ENCODE peak calls at places on chromosomes 16 and 17, in six cellular contexts. One of them, this sample, is unnamed.
A peak's percentile ranks its signal among the peaks of the same experiment; 100 is the strongest.

GRCh38 chr17:76538281-76538931 is 897 bp upstream of the CYGB start:
- DNase-seq in BE2C: no peak
- DNase-seq in iPS DF 6.9: no peak
- DNase-seq in CD8-positive, alpha-beta memory T cell: no peak
- DNase-seq in upper lobe of left lung: no peak
- DNase-seq in tibial artery: peak; percentile 63
- DNase-seq in this sample: peak; percentile 68

GRCh38 chr17:76304226-76305134 is 3.6 kb downstream of the QRICH2 start:
- DNase-seq in BE2C: no peak
- DNase-seq in iPS DF 6.9: no peak
- DNase-seq in CD8-positive, alpha-beta memory T cell: no peak
- DNase-seq in upper lobe of left lung: no peak
- DNase-seq in tibial artery: no peak
- DNase-seq in this sample: no peak

GRCh38 chr16:56667581-56668571 is at the start of gene MT1G:
- DNase-seq in BE2C: peak; percentile 29
- DNase-seq in iPS DF 6.9: no peak
- DNase-seq in CD8-positive, alpha-beta memory T cell: no peak
- DNase-seq in upper lobe of left lung: peak; percentile 40
- DNase-seq in tibial artery: peak; percentile 76
- DNase-seq in this sample: peak; percentile 56

GRCh38 chr16:72108353-72109102 is 14.9 kb downstream of the DHX38 start:
- DNase-seq in BE2C: no peak
- DNase-seq in iPS DF 6.9: no peak
- DNase-seq in CD8-positive, alpha-beta memory T cell: no peak
- DNase-seq in upper lobe of left lung: no peak
- DNase-seq in tibial artery: no peak
- DNase-seq in this sample: no peak

GRCh38 chr16:24013733-24014645 is 178.2 kb downstream of the PRKCB start:
- DNase-seq in BE2C: peak; percentile 11
- DNase-seq in iPS DF 6.9: no peak
- DNase-seq in CD8-positive, alpha-beta memory T cell: peak; percentile 85
- DNase-seq in upper lobe of left lung: peak; percentile 22
- DNase-seq in tibial artery: no peak
- DNase-seq in this sample: no peak

GRCh38 chr17:40341808-40342574 is 22.5 kb downstream of the GJD3 start:
- DNase-seq in BE2C: peak; percentile 81
- DNase-seq in iPS DF 6.9: no peak
- DNase-seq in CD8-positive, alpha-beta memory T cell: no peak
- DNase-seq in upper lobe of left lung: peak; percentile 84
- DNase-seq in tibial artery: peak; percentile 89
- DNase-seq in this sample: peak; percentile 88

GRCh38 chr16:16108759-16109158 is 114.5 kb downstream of the ABCC6 start:
- DNase-seq in BE2C: no peak
- DNase-seq in iPS DF 6.9: no peak
- DNase-seq in CD8-positive, alpha-beta memory T cell: no peak
- DNase-seq in upper lobe of left lung: no peak
- DNase-seq in tibial artery: no peak
- DNase-seq in this sample: no peak

GRCh38 chr16:56350491-56351405 is 74.6 kb downstream of the AMFR start:
- DNase-seq in BE2C: peak; percentile 10
- DNase-seq in iPS DF 6.9: no peak
- DNase-seq in CD8-positive, alpha-beta memory T cell: no peak
- DNase-seq in upper lobe of left lung: no peak
- DNase-seq in tibial artery: peak; percentile 56
- DNase-seq in this sample: peak; percentile 50

GRCh38 chr16:66858740-66859396 is 14.7 kb downstream of the CA7 start:
- DNase-seq in BE2C: peak; percentile 64
- DNase-seq in iPS DF 6.9: no peak
- DNase-seq in CD8-positive, alpha-beta memory T cell: no peak
- DNase-seq in upper lobe of left lung: peak; percentile 85
- DNase-seq in tibial artery: no peak
- DNase-seq in this sample: peak; percentile 86

GRCh38 chr17:75927286-75927922 is 13.4 kb downstream of the FBF1 start:
- DNase-seq in BE2C: peak; percentile 46
- DNase-seq in iPS DF 6.9: no peak
- DNase-seq in CD8-positive, alpha-beta memory T cell: no peak
- DNase-seq in upper lobe of left lung: peak; percentile 64
- DNase-seq in tibial artery: no peak
- DNase-seq in this sample: no peak

GRCh38 chr16:66266436-66267286 is 99.8 kb upstream of the CDH5 start:
- DNase-seq in BE2C: no peak
- DNase-seq in iPS DF 6.9: no peak
- DNase-seq in CD8-positive, alpha-beta memory T cell: no peak
- DNase-seq in upper lobe of left lung: no peak
- DNase-seq in tibial artery: peak; percentile 76
- DNase-seq in this sample: peak; percentile 74

GRCh38 chr17:75753514-75754377 is 11.2 kb downstream of the GALK1 start:
- DNase-seq in BE2C: peak; percentile 83
- DNase-seq in iPS DF 6.9: no peak
- DNase-seq in CD8-positive, alpha-beta memory T cell: peak; percentile 79
- DNase-seq in upper lobe of left lung: peak; percentile 77
- DNase-seq in tibial artery: peak; percentile 83
- DNase-seq in this sample: peak; percentile 81

GRCh38 chr17:65231662-65232335 is 94.6 kb downstream of the RGS9 start:
- DNase-seq in BE2C: peak; percentile 71
- DNase-seq in iPS DF 6.9: peak; percentile 63
- DNase-seq in CD8-positive, alpha-beta memory T cell: peak; percentile 16
- DNase-seq in upper lobe of left lung: peak; percentile 64
- DNase-seq in tibial artery: no peak
- DNase-seq in this sample: no peak

GRCh38 chr17:14301279-14301760 is 439 bp downstream of the HS3ST3B1 start:
- DNase-seq in BE2C: no peak
- DNase-seq in iPS DF 6.9: no peak
- DNase-seq in CD8-positive, alpha-beta memory T cell: peak; percentile 61
- DNase-seq in upper lobe of left lung: no peak
- DNase-seq in tibial artery: no peak
- DNase-seq in this sample: no peak

DNA sequence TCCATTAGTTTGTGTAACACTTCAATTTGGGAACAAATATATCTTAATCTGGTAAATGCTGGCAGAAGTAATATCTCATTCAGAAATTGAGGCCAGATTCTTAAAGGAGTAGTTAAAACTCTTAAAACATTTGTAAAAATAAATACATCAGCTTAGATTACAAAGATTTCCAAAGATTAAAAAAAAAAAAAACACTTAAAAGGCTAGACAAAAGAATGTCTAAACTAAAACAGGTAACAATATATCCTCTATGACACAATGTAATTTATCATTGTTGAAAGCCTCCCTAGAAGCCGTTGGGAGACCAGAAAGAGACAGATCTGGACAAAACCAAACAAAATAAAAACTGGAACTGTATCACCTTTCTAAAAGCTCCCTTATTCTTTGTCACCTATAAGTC is 3.5 kb downstream of the GPATCH8 start:
- DNase-seq in BE2C: no peak
- DNase-seq in iPS DF 6.9: no peak
- DNase-seq in CD8-positive, alpha-beta memory T cell: no peak
- DNase-seq in upper lobe of left lung: no peak
- DNase-seq in tibial artery: no peak
- DNase-seq in this sample: no peak
- H3K4me3 ChIP-seq in BE2C: no peak overlapping the region
- H3K4me3 ChIP-seq in iPS DF 6.9: no peak overlapping the region
- H3K4me3 ChIP-seq in CD8-positive, alpha-beta memory T cell: no peak overlapping the region
- H3K4me3 ChIP-seq in upper lobe of left lung: no peak overlapping the region
- H3K4me3 ChIP-seq in tibial artery: no peak overlapping the region
- H3K4me3 ChIP-seq in this sample: no peak overlapping the region

DNA sequence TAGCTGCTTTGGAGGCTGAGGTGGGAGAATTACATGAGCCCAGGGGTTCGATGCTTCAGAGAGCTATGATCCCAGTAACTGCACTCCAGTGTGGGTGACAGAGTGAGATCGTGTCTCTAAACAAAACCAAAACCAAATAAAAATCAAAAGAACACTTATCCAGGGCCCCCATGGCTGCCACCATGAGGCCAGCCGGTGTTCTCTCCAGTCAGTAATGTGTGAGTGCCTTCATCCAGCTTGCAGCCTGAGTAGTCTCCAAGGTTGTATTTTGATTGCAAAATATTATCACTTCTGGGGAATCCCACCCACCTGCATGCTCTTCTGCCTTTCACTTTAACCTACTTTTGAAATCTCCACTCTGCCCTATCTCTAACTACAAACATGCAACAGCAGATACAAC is 221.0 kb upstream of the WSB1 start:
- DNase-seq in BE2C: no peak
- DNase-seq in iPS DF 6.9: no peak
- DNase-seq in CD8-positive, alpha-beta memory T cell: no peak
- DNase-seq in upper lobe of left lung: no peak
- DNase-seq in tibial artery: no peak
- DNase-seq in this sample: no peak
- H3K9me3 ChIP-seq in BE2C: no peaks in the 10 kb centered on the region
- H3K9me3 ChIP-seq in iPS DF 6.9: peaks cover 11% of the 10 kb centered on the region
- H3K9me3 ChIP-seq in CD8-positive, alpha-beta memory T cell: no peaks in the 10 kb centered on the region
- H3K9me3 ChIP-seq in upper lobe of left lung: no peaks in the 10 kb centered on the region
- H3K9me3 ChIP-seq in tibial artery: no peaks in the 10 kb centered on the region
- H3K9me3 ChIP-seq in this sample: no peaks in the 10 kb centered on the region

GRCh38 chr17:2020721-2021120 is 4.4 kb downstream of the RTN4RL1 start:
- DNase-seq in BE2C: no peak
- DNase-seq in iPS DF 6.9: no peak
- DNase-seq in CD8-positive, alpha-beta memory T cell: no peak
- DNase-seq in upper lobe of left lung: no peak
- DNase-seq in tibial artery: no peak
- DNase-seq in this sample: no peak

GRCh38 chr17:2016494-2016893 is 8.6 kb downstream of the RTN4RL1 start:
- DNase-seq in BE2C: no peak
- DNase-seq in iPS DF 6.9: no peak
- DNase-seq in CD8-positive, alpha-beta memory T cell: no peak
- DNase-seq in upper lobe of left lung: no peak
- DNase-seq in tibial artery: no peak
- DNase-seq in this sample: no peak

GRCh38 chr17:2015314-2015713 is 9.8 kb downstream of the RTN4RL1 start:
- DNase-seq in BE2C: no peak
- DNase-seq in iPS DF 6.9: no peak
- DNase-seq in CD8-positive, alpha-beta memory T cell: no peak
- DNase-seq in upper lobe of left lung: no peak
- DNase-seq in tibial artery: no peak
- DNase-seq in this sample: no peak

GRCh38 chr17:2017274-2017941 is 7.7 kb downstream of the RTN4RL1 start:
- DNase-seq in BE2C: no peak
- DNase-seq in iPS DF 6.9: no peak
- DNase-seq in CD8-positive, alpha-beta memory T cell: no peak
- DNase-seq in upper lobe of left lung: no peak
- DNase-seq in tibial artery: no peak
- DNase-seq in this sample: no peak

DNA sequence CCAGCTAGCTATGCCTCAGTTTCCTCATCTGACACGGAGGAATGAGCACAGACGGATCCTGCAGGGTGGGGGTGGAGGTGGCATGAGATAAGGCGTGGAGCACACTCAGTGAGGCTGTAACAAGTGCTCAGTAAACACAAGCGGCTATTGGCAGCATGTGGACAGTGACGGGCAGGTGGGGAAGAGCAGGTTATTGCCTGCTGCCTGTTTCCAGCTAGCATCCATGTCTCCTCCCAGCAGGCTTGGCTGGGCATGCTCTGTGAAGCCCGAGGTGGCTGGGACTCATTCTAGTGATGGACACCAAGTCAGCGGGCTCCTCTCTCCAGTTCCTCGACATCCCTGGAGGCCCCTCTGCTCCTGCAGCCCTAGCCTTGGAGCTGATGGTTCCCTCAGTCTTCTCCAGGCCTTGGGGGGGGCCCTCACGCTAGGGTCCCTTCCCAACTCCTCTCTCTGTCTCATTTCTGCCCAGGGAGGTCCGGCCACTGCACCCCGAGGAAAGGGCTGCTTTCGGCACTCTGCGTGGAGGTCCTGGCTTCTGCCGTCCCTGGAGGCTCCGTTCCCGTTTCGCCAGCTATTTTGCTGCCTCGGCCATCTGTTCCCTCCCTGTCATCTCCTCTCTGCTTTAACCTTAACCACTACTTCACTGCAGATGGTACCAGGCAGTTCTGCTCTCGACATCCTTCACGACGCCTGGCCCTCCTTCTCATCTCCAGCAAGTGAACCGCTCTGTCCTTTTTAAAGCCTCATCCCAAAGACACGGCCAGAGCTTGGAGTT is 6.2 kb downstream of the RTN4RL1 start:
- DNase-seq in BE2C: no peak
- DNase-seq in iPS DF 6.9: no peak
- DNase-seq in CD8-positive, alpha-beta memory T cell: no peak
- DNase-seq in upper lobe of left lung: no peak
- DNase-seq in tibial artery: no peak
- DNase-seq in this sample: no peak
- H3K4me1 ChIP-seq in BE2C: no peaks in the 10 kb centered on the region
- H3K4me1 ChIP-seq in iPS DF 6.9: peaks cover 1% of the 10 kb centered on the region
- H3K4me1 ChIP-seq in CD8-positive, alpha-beta memory T cell: peaks cover 8% of the 10 kb centered on the region
- H3K4me1 ChIP-seq in upper lobe of left lung: peaks cover 31% of the 10 kb centered on the region
- H3K4me1 ChIP-seq in tibial artery: peaks cover 23% of the 10 kb centered on the region
- H3K4me1 ChIP-seq in this sample: peaks cover 6% of the 10 kb centered on the region

GRCh38 chr16:88333645-88334516 is 48.9 kb upstream of the ZNF469 start:
- DNase-seq in BE2C: no peak
- DNase-seq in iPS DF 6.9: no peak
- DNase-seq in CD8-positive, alpha-beta memory T cell: no peak
- DNase-seq in upper lobe of left lung: no peak
- DNase-seq in tibial artery: no peak
- DNase-seq in this sample: no peak

GRCh38 chr16:88330971-88331890 is 51.5 kb upstream of the ZNF469 start:
- DNase-seq in BE2C: no peak
- DNase-seq in iPS DF 6.9: no peak
- DNase-seq in CD8-positive, alpha-beta memory T cell: no peak
- DNase-seq in upper lobe of left lung: no peak
- DNase-seq in tibial artery: no peak
- DNase-seq in this sample: no peak

GRCh38 chr16:88329726-88330700 is 52.7 kb upstream of the ZNF469 start:
- DNase-seq in BE2C: no peak
- DNase-seq in iPS DF 6.9: no peak
- DNase-seq in CD8-positive, alpha-beta memory T cell: no peak
- DNase-seq in upper lobe of left lung: no peak
- DNase-seq in tibial artery: no peak
- DNase-seq in this sample: no peak

GRCh38 chr16:88334517-88335149 is 48.1 kb upstream of the ZNF469 start:
- DNase-seq in BE2C: no peak
- DNase-seq in iPS DF 6.9: no peak
- DNase-seq in CD8-positive, alpha-beta memory T cell: no peak
- DNase-seq in upper lobe of left lung: no peak
- DNase-seq in tibial artery: no peak
- DNase-seq in this sample: no peak

DNA sequence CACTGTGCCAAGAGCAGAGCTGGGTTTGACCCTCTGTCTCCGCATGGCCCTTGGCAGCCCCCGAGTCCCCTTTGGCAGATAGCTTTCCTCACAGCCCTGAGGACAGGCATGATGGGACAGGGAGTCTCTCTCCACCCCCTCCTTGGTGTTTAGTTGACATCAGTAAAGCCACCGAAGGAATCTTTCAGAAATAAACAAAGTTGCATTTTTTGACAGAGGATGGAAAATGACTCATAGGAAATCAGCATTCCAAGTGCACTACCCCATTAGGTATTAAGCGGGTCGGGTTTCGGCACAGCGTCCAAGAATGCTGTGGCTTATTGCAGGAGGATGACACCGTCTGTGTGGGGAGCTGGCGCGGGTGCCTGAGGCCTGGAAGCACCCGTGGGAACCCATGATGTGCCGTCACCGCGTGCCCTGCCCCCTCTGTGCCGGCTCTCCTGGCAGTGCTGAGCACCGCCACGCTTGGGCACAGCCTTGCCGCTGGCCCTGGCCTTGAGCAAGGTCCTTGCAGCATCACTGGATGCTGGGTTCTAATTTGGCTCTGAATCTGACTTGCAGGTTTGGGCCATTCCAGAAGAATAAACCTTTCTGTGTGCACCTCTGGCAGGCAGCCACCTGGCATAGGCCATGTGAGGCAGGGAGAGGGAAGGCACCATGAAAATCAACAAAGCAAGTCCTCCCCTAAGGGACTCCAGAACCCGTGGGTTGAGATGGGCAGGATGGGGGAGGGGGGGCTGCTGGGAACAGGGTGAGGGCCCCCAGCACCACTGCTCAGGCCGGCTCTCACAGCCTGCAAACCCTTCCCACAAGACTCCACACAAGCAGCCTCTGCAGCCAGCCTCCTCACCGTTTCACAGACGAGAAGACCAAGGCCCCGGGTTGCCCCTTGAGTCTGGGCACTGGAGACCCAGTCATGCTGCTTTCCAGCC is 50.5 kb upstream of the ZNF469 start:
- DNase-seq in BE2C: no peak
- DNase-seq in iPS DF 6.9: no peak
- DNase-seq in CD8-positive, alpha-beta memory T cell: no peak
- DNase-seq in upper lobe of left lung: no peak
- DNase-seq in tibial artery: peak; percentile 94
- DNase-seq in this sample: no peak
- H3K4me3 ChIP-seq in BE2C: no peak overlapping the region
- H3K4me3 ChIP-seq in iPS DF 6.9: no peak overlapping the region
- H3K4me3 ChIP-seq in CD8-positive, alpha-beta memory T cell: no peak overlapping the region
- H3K4me3 ChIP-seq in upper lobe of left lung: no peak overlapping the region
- H3K4me3 ChIP-seq in tibial artery: no peak overlapping the region
- H3K4me3 ChIP-seq in this sample: no peak overlapping the region